ENCODE peak calls at places on chromosomes 7 and 10, in eight cellular contexts. One of them, this sample, is unnamed.

GRCh38 chr10:33370434-33370930 is 36.0 kb upstream of the NRP1 start:
- DNase-seq in OCI-M1: no peak
- DNase-seq in EL: no peak
- DNase-seq in RWPE2: no peak
- DNase-seq in T follicular helper cell: no peak
- DNase-seq in NT2/D1: no peak
- DNase-seq in activated T-helper 1 cell treated with anti-CD3 and anti-CD28 coated beads, Interleukin-12 subunit alpha, Interleukin-12 subunit beta, Interleukin-2, Interleukin-4 antibody, amounts not matched to agents 30 ng/mL and 10 ng/mL and 1 ng/mL, durations not matched to agents 14 hours and 24 hours and 36 hours: no peak
- DNase-seq in RWPE1: no peak
- DNase-seq in this sample: no peak

GRCh38 chr7:85734823-85735222 is 548.0 kb upstream of the SEMA3D start:
- DNase-seq in OCI-M1: no peak
- DNase-seq in EL: no peak
- DNase-seq in RWPE2: no peak
- DNase-seq in T follicular helper cell: no peak
- DNase-seq in NT2/D1: no peak
- DNase-seq in activated T-helper 1 cell treated with anti-CD3 and anti-CD28 coated beads, Interleukin-12 subunit alpha, Interleukin-12 subunit beta, Interleukin-2, Interleukin-4 antibody, amounts not matched to agents 30 ng/mL and 10 ng/mL and 1 ng/mL, durations not matched to agents 14 hours and 24 hours and 36 hours: no peak
- DNase-seq in RWPE1: no peak
- DNase-seq in this sample: no peak

GRCh38 chr7:143145-143751 is 49.1 kb upstream of the FAM20C start:
- DNase-seq in OCI-M1: no peak
- DNase-seq in EL: no peak
- DNase-seq in RWPE2: peak
- DNase-seq in T follicular helper cell: no peak
- DNase-seq in NT2/D1: no peak
- DNase-seq in activated T-helper 1 cell treated with anti-CD3 and anti-CD28 coated beads, Interleukin-12 subunit alpha, Interleukin-12 subunit beta, Interleukin-2, Interleukin-4 antibody, amounts not matched to agents 30 ng/mL and 10 ng/mL and 1 ng/mL, durations not matched to agents 14 hours and 24 hours and 36 hours: no peak
- DNase-seq in RWPE1: no peak
- DNase-seq in this sample: no peak

GRCh38 chr7:90530263-90530662 is 60.8 kb downstream of the PTTG1IP2 start:
- DNase-seq in OCI-M1: peak
- DNase-seq in EL: peak
- DNase-seq in RWPE2: no peak
- DNase-seq in T follicular helper cell: no peak
- DNase-seq in NT2/D1: no peak
- DNase-seq in activated T-helper 1 cell treated with anti-CD3 and anti-CD28 coated beads, Interleukin-12 subunit alpha, Interleukin-12 subunit beta, Interleukin-2, Interleukin-4 antibody, amounts not matched to agents 30 ng/mL and 10 ng/mL and 1 ng/mL, durations not matched to agents 14 hours and 24 hours and 36 hours: no peak
- DNase-seq in RWPE1: peak
- DNase-seq in this sample: no peak

GRCh38 chr10:404341-404740 is 269.1 kb downstream of the ZMYND11 start:
- DNase-seq in OCI-M1: no peak
- DNase-seq in EL: peak
- DNase-seq in RWPE2: no peak
- DNase-seq in T follicular helper cell: no peak
- DNase-seq in NT2/D1: no peak
- DNase-seq in activated T-helper 1 cell treated with anti-CD3 and anti-CD28 coated beads, Interleukin-12 subunit alpha, Interleukin-12 subunit beta, Interleukin-2, Interleukin-4 antibody, amounts not matched to agents 30 ng/mL and 10 ng/mL and 1 ng/mL, durations not matched to agents 14 hours and 24 hours and 36 hours: no peak
- DNase-seq in RWPE1: no peak
- DNase-seq in this sample: no peak

GRCh38 chr7:35691827-35692307 is 3.1 kb downstream of the HERPUD2 start:
- DNase-seq in OCI-M1: peak
- DNase-seq in EL: no peak
- DNase-seq in RWPE2: no peak
- DNase-seq in T follicular helper cell: peak
- DNase-seq in NT2/D1: no peak
- DNase-seq in activated T-helper 1 cell treated with anti-CD3 and anti-CD28 coated beads, Interleukin-12 subunit alpha, Interleukin-12 subunit beta, Interleukin-2, Interleukin-4 antibody, amounts not matched to agents 30 ng/mL and 10 ng/mL and 1 ng/mL, durations not matched to agents 14 hours and 24 hours and 36 hours: peak
- DNase-seq in RWPE1: no peak
- DNase-seq in this sample: no peak

GRCh38 chr7:116772423-116772852 is 89.9 kb upstream of the CAPZA2 start:
- DNase-seq in OCI-M1: no peak
- DNase-seq in EL: peak
- DNase-seq in RWPE2: no peak
- DNase-seq in T follicular helper cell: no peak
- DNase-seq in NT2/D1: no peak
- DNase-seq in activated T-helper 1 cell treated with anti-CD3 and anti-CD28 coated beads, Interleukin-12 subunit alpha, Interleukin-12 subunit beta, Interleukin-2, Interleukin-4 antibody, amounts not matched to agents 30 ng/mL and 10 ng/mL and 1 ng/mL, durations not matched to agents 14 hours and 24 hours and 36 hours: no peak
- DNase-seq in RWPE1: peak
- DNase-seq in this sample: no peak

GRCh38 chr10:35640951-35641429 is 1.1 kb downstream of the FZD8 start:
- DNase-seq in OCI-M1: no peak
- DNase-seq in EL: peak
- DNase-seq in RWPE2: peak
- DNase-seq in T follicular helper cell: no peak
- DNase-seq in NT2/D1: no peak
- DNase-seq in activated T-helper 1 cell treated with anti-CD3 and anti-CD28 coated beads, Interleukin-12 subunit alpha, Interleukin-12 subunit beta, Interleukin-2, Interleukin-4 antibody, amounts not matched to agents 30 ng/mL and 10 ng/mL and 1 ng/mL, durations not matched to agents 14 hours and 24 hours and 36 hours: peak
- DNase-seq in RWPE1: peak
- DNase-seq in this sample: no peak

GRCh38 chr7:29871787-29872398 is 65.6 kb downstream of the WIPF3 start:
- DNase-seq in OCI-M1: no peak
- DNase-seq in EL: peak
- DNase-seq in RWPE2: no peak
- DNase-seq in T follicular helper cell: no peak
- DNase-seq in NT2/D1: no peak
- DNase-seq in activated T-helper 1 cell treated with anti-CD3 and anti-CD28 coated beads, Interleukin-12 subunit alpha, Interleukin-12 subunit beta, Interleukin-2, Interleukin-4 antibody, amounts not matched to agents 30 ng/mL and 10 ng/mL and 1 ng/mL, durations not matched to agents 14 hours and 24 hours and 36 hours: no peak
- DNase-seq in RWPE1: no peak
- DNase-seq in this sample: no peak

GRCh38 chr10:11324761-11325321 is 286.6 kb downstream of the USP6NL start:
- DNase-seq in OCI-M1: no peak
- DNase-seq in EL: no peak
- DNase-seq in RWPE2: no peak
- DNase-seq in T follicular helper cell: no peak
- DNase-seq in NT2/D1: no peak
- DNase-seq in activated T-helper 1 cell treated with anti-CD3 and anti-CD28 coated beads, Interleukin-12 subunit alpha, Interleukin-12 subunit beta, Interleukin-2, Interleukin-4 antibody, amounts not matched to agents 30 ng/mL and 10 ng/mL and 1 ng/mL, durations not matched to agents 14 hours and 24 hours and 36 hours: no peak
- DNase-seq in RWPE1: no peak
- DNase-seq in this sample: no peak

This sample was measured in iPS DF 6.9.